ENCODE peak calls at places on chromosomes 4 and X, in six cellular contexts. Y is A549, G is K562, P is Panc1, B is HepG2, N is GM23338. R is an unnamed sample.

GRCh38 chr4:78410651-78411050 is 140.9 kb upstream of the ANXA3 start:
- DNase-seq in Y (no peak), G (no peak), P (no peak), B (no peak), N (no peak), R (no peak)

GRCh38 chrX:133294126-133294525 is 76.0 kb upstream of the TFDP3 start:
- DNase-seq in Y (no peak), G (no peak), P (no peak), B (no peak), N (no peak), R (no peak)

GRCh38 chr4:25486171-25486570 is 109.1 kb downstream of the ANAPC4 start:
- DNase-seq in Y (peak; percentile 2), G (no peak), P (no peak), B (peak; percentile 15), N (peak; percentile 55), R (no peak)

GRCh38 chr4:168723569-168723968 is 226.7 kb downstream of the PALLD start:
- DNase-seq in Y (no peak), G (no peak), P (no peak), B (no peak), N (no peak), R (no peak)

GRCh38 chr4:55921093-55921492 is 27.7 kb upstream of the CEP135 start:
- DNase-seq in Y (no peak), G (no peak), P (no peak), B (no peak), N (no peak), R (no peak)

GRCh38 chrX:39487166-39488006 is 610.4 kb downstream of the BCOR start:
- DNase-seq in Y (no peak), G (no peak), P (no peak), B (no peak), N (no peak), R (no peak)

GRCh38 chr4:38529189-38530115 is 134.5 kb upstream of the KLF3 start:
- DNase-seq in Y (no peak), G (peak; percentile 95), P (no peak), B (no peak), N (peak; percentile 8), R (peak; percentile 58)

GRCh38 chr4:83221897-83222441 is 62.6 kb downstream of the COQ2 start:
- DNase-seq in Y (no peak), G (no peak), P (no peak), B (no peak), N (no peak), R (no peak)

GRCh38 chr4:38009421-38009820 is 49.2 kb downstream of the PTTG2 start:
- DNase-seq in Y (no peak), G (no peak), P (no peak), B (no peak), N (no peak), R (no peak)

GRCh38 chrX:13791559-13791958 is 25.3 kb downstream of the GPM6B start:
- DNase-seq in Y (no peak), G (no peak), P (no peak), B (no peak), N (no peak), R (no peak)
- H3K27ac ChIP-seq in Y (no peak overlapping the region), G (no peak overlapping the region), P (no peak overlapping the region), B (no peak overlapping the region), N (no peak overlapping the region), R (no peak overlapping the region)

GRCh38 chrX:72255864-72256263 is 17.0 kb upstream of the ERCC6L start:
- DNase-seq in Y (no peak), G (no peak), P (no peak), B (no peak), N (no peak), R (no peak)

GRCh38 chrX:72260448-72260847 is 16.6 kb downstream of the RPS4X start:
- DNase-seq in Y (no peak), G (no peak), P (no peak), B (no peak), N (no peak), R (no peak)

GRCh38 chrX:72255445-72255844 is 16.6 kb upstream of the ERCC6L start:
- DNase-seq in Y (no peak), G (no peak), P (no peak), B (no peak), N (peak; percentile 56), R (no peak)

GRCh38 chrX:72254835-72255234 is 16.0 kb upstream of the ERCC6L start:
- DNase-seq in Y (no peak), G (no peak), P (no peak), B (no peak), N (peak; percentile 28), R (no peak)

DNA sequence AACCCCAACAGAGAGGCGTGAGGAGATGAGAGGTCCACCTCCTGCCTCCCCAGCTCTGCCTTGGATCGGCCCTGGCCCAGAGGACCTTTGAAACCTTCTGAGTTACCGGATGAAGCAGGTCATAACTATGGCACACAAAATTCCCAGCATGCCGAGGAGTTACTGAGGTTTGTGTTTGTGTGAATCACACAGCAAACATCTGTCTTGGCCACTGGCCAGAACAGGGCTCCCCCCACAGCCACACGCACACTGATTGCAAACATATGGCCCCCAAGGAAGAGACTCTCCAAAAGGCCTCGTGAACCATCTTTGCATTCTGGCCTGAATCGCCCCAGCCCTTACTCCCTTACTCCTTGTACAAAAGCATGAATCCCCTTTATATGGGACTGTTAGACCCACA is 18.9 kb downstream of the RPS4X start:
- DNase-seq in Y (peak; percentile 29), G (peak; percentile 32), P (no peak), B (peak; percentile 64), N (no peak), R (no peak)
- TF ChIP-seq REST in Y (no peak), G (no peak), P (no peak), B (no peak), N (no peak), R (no peak)

GRCh38 chr4:126441173-126441810 is 1126.5 kb downstream of the FAT4 start:
- DNase-seq in Y (no peak), G (no peak), P (no peak), B (no peak), N (no peak), R (no peak)

GRCh38 chr4:126440297-126440696 is 1125.5 kb downstream of the FAT4 start:
- DNase-seq in Y (no peak), G (no peak), P (no peak), B (no peak), N (no peak), R (no peak)

GRCh38 chr4:126446917-126447316 is 1132.2 kb downstream of the FAT4 start:
- DNase-seq in Y (no peak), G (no peak), P (no peak), B (no peak), N (no peak), R (no peak)

GRCh38 chr4:126448093-126448820 is 1133.5 kb downstream of the FAT4 start:
- DNase-seq in Y (no peak), G (no peak), P (no peak), B (no peak), N (no peak), R (no peak)

DNA sequence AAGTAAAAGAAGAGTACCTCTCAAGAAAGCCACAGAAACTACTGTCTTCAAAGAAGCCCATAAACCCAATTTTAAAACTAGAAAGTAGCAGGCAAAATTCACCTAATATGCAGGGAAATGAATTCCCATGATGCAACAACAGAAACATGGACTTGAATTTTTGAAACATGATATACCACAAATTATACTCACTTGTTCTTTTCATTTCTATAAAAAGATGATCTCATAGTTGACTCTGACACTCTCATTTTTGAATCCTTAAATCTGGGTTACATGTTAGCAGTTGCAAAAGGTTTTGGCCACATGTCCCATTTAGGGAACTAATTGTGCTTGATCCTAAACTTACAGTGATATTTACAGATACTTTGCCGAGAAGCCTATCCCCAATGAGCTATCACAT is 1130.8 kb downstream of the FAT4 start:
- DNase-seq in Y (no peak), G (no peak), P (no peak), B (no peak), N (no peak), R (no peak)
- H3K27ac ChIP-seq in Y (no peak overlapping the region), G (no peak overlapping the region), P (no peak overlapping the region), B (no peak overlapping the region), N (no peak overlapping the region), R (no peak overlapping the region)

GRCh38 chr4:16569790-16570189 is 328.7 kb downstream of the LDB2 start:
- DNase-seq in Y (no peak), G (no peak), P (no peak), B (no peak), N (no peak), R (no peak)
- TF ChIP-seq REST in Y (no peak), G (no peak), P (no peak), B (no peak), N (no peak), R (no peak)

GRCh38 chrX:29728639-29729038 is 486.7 kb upstream of the MAGEB2 start:
- DNase-seq in Y (no peak), G (no peak), P (no peak), B (no peak), N (no peak), R (no peak)

GRCh38 chrX:29724316-29724715 is 491.0 kb upstream of the MAGEB2 start:
- DNase-seq in Y (no peak), G (no peak), P (no peak), B (no peak), N (no peak), R (no peak)

GRCh38 chrX:29721152-29721551 is 494.2 kb upstream of the MAGEB2 start:
- DNase-seq in Y (no peak), G (no peak), P (no peak), B (no peak), N (no peak), R (no peak)

GRCh38 chrX:29726811-29727210 is 488.6 kb upstream of the MAGEB2 start:
- DNase-seq in Y (no peak), G (no peak), P (no peak), B (no peak), N (no peak), R (no peak)
- H3K27ac ChIP-seq in Y (no peak overlapping the region), G (no peak overlapping the region), P (no peak overlapping the region), B (no peak overlapping the region), N (no peak overlapping the region), R (no peak overlapping the region)

GRCh38 chrX:67543818-67544217 is at the start of gene AR:
- DNase-seq in Y (peak; percentile 15), G (no peak), P (no peak), B (no peak), N (peak; percentile 76), R (no peak)
- TF ChIP-seq REST in Y (no peak), G (no peak), P (no peak), B (no peak), N (no peak), R (no peak)

DNA sequence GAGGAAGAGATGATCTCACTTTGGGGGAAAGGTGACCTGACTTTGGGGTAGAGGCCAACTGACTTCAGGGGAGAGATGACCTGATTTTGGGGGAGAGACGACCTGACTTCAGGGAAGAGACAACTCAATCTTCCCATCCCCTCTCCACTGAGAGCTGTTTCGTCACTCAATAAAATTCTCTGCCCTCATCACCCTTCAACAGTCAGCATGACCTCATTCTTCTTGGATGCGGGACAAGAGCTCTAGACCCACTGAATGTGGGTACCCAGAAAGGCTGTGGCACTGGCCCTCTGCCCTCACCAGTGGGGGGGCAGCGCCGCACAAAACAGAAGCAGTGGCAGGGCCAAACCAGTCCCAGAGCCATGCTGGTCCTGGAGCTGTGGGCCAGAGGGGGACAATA is 34.6 kb downstream of the ATXN3L start:
- DNase-seq in Y (no peak), G (no peak), P (no peak), B (no peak), N (no peak), R (no peak)
- H3K27ac ChIP-seq in Y (peak overlapping the region; percentile 45), G (no peak overlapping the region), P (no peak overlapping the region), B (no peak overlapping the region), N (no peak overlapping the region), R (no peak overlapping the region)

GRCh38 chr4:153780221-153780620 is 8.7 kb downstream of the SFRP2 start:
- DNase-seq in Y (no peak), G (no peak), P (no peak), B (no peak), N (no peak), R (no peak)
- TF ChIP-seq REST in Y (no peak), G (no peak), P (no peak), B (no peak), N (no peak), R (no peak)

R was measured in HL-60.